ENCODE peak calls at places on chromosomes 1 and 21, in four cellular contexts. One of them, this sample, is unnamed.

GRCh38 chr1:9877962-9878361 is 32.1 kb downstream of the CTNNBIP1 start:
- DNase-seq in gastrocnemius medialis: no peak
- DNase-seq in hepatocyte: peak; percentile 13
- DNase-seq in GM23338: no peak
- DNase-seq in this sample: no peak

GRCh38 chr1:43313771-43314170 is 13.0 kb downstream of the TIE1 start:
- DNase-seq in gastrocnemius medialis: no peak
- DNase-seq in hepatocyte: peak; percentile 31
- DNase-seq in GM23338: no peak
- DNase-seq in this sample: peak; percentile 42

GRCh38 chr1:220767312-220768126 is 19.2 kb upstream of the MTARC1 start:
- DNase-seq in gastrocnemius medialis: no peak
- DNase-seq in hepatocyte: peak; percentile 62
- DNase-seq in GM23338: no peak
- DNase-seq in this sample: no peak

GRCh38 chr1:170063109-170063826 is 11.2 kb downstream of the KIFAP3 start:
- DNase-seq in gastrocnemius medialis: no peak
- DNase-seq in hepatocyte: no peak
- DNase-seq in GM23338: no peak
- DNase-seq in this sample: no peak

GRCh38 chr1:203264052-203264501 is 34.6 kb upstream of the CHIT1 start:
- DNase-seq in gastrocnemius medialis: no peak
- DNase-seq in hepatocyte: no peak
- DNase-seq in GM23338: no peak
- DNase-seq in this sample: no peak

GRCh38 chr21:44790401-44790800 is 11.2 kb downstream of the UBE2G2 start:
- DNase-seq in gastrocnemius medialis: no peak
- DNase-seq in hepatocyte: no peak
- DNase-seq in GM23338: no peak
- DNase-seq in this sample: no peak

GRCh38 chr1:19070197-19070651 is 113.7 kb upstream of the IFFO2 start:
- DNase-seq in gastrocnemius medialis: no peak
- DNase-seq in hepatocyte: no peak
- DNase-seq in GM23338: no peak
- DNase-seq in this sample: no peak

GRCh38 chr1:34742667-34743270 is 12.1 kb upstream of the GJB5 start:
- DNase-seq in gastrocnemius medialis: peak; percentile 19
- DNase-seq in hepatocyte: peak; percentile 93
- DNase-seq in GM23338: peak; percentile 90
- DNase-seq in this sample: peak; percentile 93

GRCh38 chr1:234759888-234760287 is 149.9 kb upstream of the IRF2BP2 start:
- DNase-seq in gastrocnemius medialis: no peak
- DNase-seq in hepatocyte: no peak
- DNase-seq in GM23338: no peak
- DNase-seq in this sample: no peak

GRCh38 chr1:163766537-163766936 is 444.8 kb downstream of the NUF2 start:
- DNase-seq in gastrocnemius medialis: no peak
- DNase-seq in hepatocyte: no peak
- DNase-seq in GM23338: no peak
- DNase-seq in this sample: no peak

GRCh38 chr1:217029311-217030157 is 306.3 kb upstream of the ESRRG start:
- DNase-seq in gastrocnemius medialis: no peak
- DNase-seq in hepatocyte: peak; percentile 71
- DNase-seq in GM23338: no peak
- DNase-seq in this sample: no peak

GRCh38 chr1:40636777-40637176 is 28.7 kb downstream of the RIMS3 start:
- DNase-seq in gastrocnemius medialis: no peak
- DNase-seq in hepatocyte: no peak
- DNase-seq in GM23338: no peak
- DNase-seq in this sample: no peak

GRCh38 chr21:45516671-45517151 is 25.5 kb downstream of the SLC19A1 start:
- DNase-seq in gastrocnemius medialis: no peak
- DNase-seq in hepatocyte: no peak
- DNase-seq in GM23338: no peak
- DNase-seq in this sample: peak; percentile 20

GRCh38 chr1:201448981-201449380 is 20.0 kb downstream of the PHLDA3 start:
- DNase-seq in gastrocnemius medialis: no peak
- DNase-seq in hepatocyte: no peak
- DNase-seq in GM23338: peak; percentile 38
- DNase-seq in this sample: no peak

GRCh38 chr1:186839077-186839400 is 10.3 kb downstream of the PLA2G4A start:
- DNase-seq in gastrocnemius medialis: no peak
- DNase-seq in hepatocyte: no peak
- DNase-seq in GM23338: no peak
- DNase-seq in this sample: no peak

GRCh38 chr1:10830961-10831669 is 34.7 kb upstream of the CASZ1 start:
- DNase-seq in gastrocnemius medialis: no peak
- DNase-seq in hepatocyte: no peak
- DNase-seq in GM23338: no peak
- DNase-seq in this sample: no peak

GRCh38 chr1:77831976-77832695 is 52.7 kb downstream of the MIGA1 start:
- DNase-seq in gastrocnemius medialis: peak; percentile 70
- DNase-seq in hepatocyte: peak; percentile 13
- DNase-seq in GM23338: no peak
- DNase-seq in this sample: no peak

GRCh38 chr1:182249201-182249676 is 142.4 kb downstream of the GLUL start:
- DNase-seq in gastrocnemius medialis: no peak
- DNase-seq in hepatocyte: peak; percentile 84
- DNase-seq in GM23338: no peak
- DNase-seq in this sample: no peak

GRCh38 chr1:149884433-149885363 is 14.7 kb upstream of the BOLA1 start:
- DNase-seq in gastrocnemius medialis: no peak
- DNase-seq in hepatocyte: peak; percentile 28
- DNase-seq in GM23338: peak; percentile 35
- DNase-seq in this sample: no peak

GRCh38 chr21:41071410-41071809 is 96.5 kb upstream of the BACE2 start:
- DNase-seq in gastrocnemius medialis: no peak
- DNase-seq in hepatocyte: no peak
- DNase-seq in GM23338: peak; percentile 60
- DNase-seq in this sample: no peak

GRCh38 chr1:43934279-43934985 is 831 bp downstream of the ARTN start:
- DNase-seq in gastrocnemius medialis: no peak
- DNase-seq in hepatocyte: peak; percentile 78
- DNase-seq in GM23338: peak; percentile 93
- DNase-seq in this sample: peak; percentile 88

GRCh38 chr1:1752671-1753606 is 25.3 kb downstream of the NADK start:
- DNase-seq in gastrocnemius medialis: peak; percentile 42
- DNase-seq in hepatocyte: no peak
- DNase-seq in GM23338: peak; percentile 19
- DNase-seq in this sample: no peak

GRCh38 chr1:202291961-202292712 is 49.6 kb downstream of the UBE2T start:
- DNase-seq in gastrocnemius medialis: peak; percentile 33
- DNase-seq in hepatocyte: no peak
- DNase-seq in GM23338: no peak
- DNase-seq in this sample: peak; percentile 67

GRCh38 chr1:81799939-81800740 is 594 bp upstream of the ADGRL2 start:
- DNase-seq in gastrocnemius medialis: peak; percentile 3
- DNase-seq in hepatocyte: peak; percentile 84
- DNase-seq in GM23338: peak; percentile 89
- DNase-seq in this sample: peak; percentile 65

GRCh38 chr21:44371596-44371995 is 18.2 kb downstream of the TRPM2 start:
- DNase-seq in gastrocnemius medialis: no peak
- DNase-seq in hepatocyte: no peak
- DNase-seq in GM23338: no peak
- DNase-seq in this sample: peak; percentile 15

GRCh38 chr1:86489242-86489878 is 20.6 kb downstream of the CLCA1 start:
- DNase-seq in gastrocnemius medialis: no peak
- DNase-seq in hepatocyte: no peak
- DNase-seq in GM23338: no peak
- DNase-seq in this sample: no peak

GRCh38 chr1:925532-926421 is 2.1 kb downstream of the SAMD11 start:
- DNase-seq in gastrocnemius medialis: no peak
- DNase-seq in hepatocyte: peak; percentile 73
- DNase-seq in GM23338: no peak
- DNase-seq in this sample: peak; percentile 89

GRCh38 chr1:53725238-53725689 is 13.7 kb downstream of the GLIS1 start:
- DNase-seq in gastrocnemius medialis: no peak
- DNase-seq in hepatocyte: peak; percentile 55
- DNase-seq in GM23338: peak; percentile 86
- DNase-seq in this sample: no peak

GRCh38 chr1:160112370-160112769 is 3.2 kb upstream of the ATP1A2 start:
- DNase-seq in gastrocnemius medialis: no peak
- DNase-seq in hepatocyte: no peak
- DNase-seq in GM23338: no peak
- DNase-seq in this sample: no peak

GRCh38 chr1:166511754-166512153 is 327.5 kb upstream of the POGK start:
- DNase-seq in gastrocnemius medialis: no peak
- DNase-seq in hepatocyte: no peak
- DNase-seq in GM23338: no peak
- DNase-seq in this sample: no peak

GRCh38 chr1:244397086-244397485 is 54.6 kb downstream of the ADSS2 start:
- DNase-seq in gastrocnemius medialis: no peak
- DNase-seq in hepatocyte: no peak
- DNase-seq in GM23338: no peak
- DNase-seq in this sample: no peak

GRCh38 chr1:151994956-151995355 is 1.3 kb upstream of the S100A10 start:
- DNase-seq in gastrocnemius medialis: no peak
- DNase-seq in hepatocyte: peak; percentile 49
- DNase-seq in GM23338: peak; percentile 71
- DNase-seq in this sample: peak; percentile 72

GRCh38 chr1:19390901-19391595 is 78.9 kb downstream of the SLC66A1 start:
- DNase-seq in gastrocnemius medialis: no peak
- DNase-seq in hepatocyte: peak; percentile 64
- DNase-seq in GM23338: peak; percentile 55
- DNase-seq in this sample: peak; percentile 80

GRCh38 chr1:227920426-227920825 is 27.3 kb downstream of the WNT9A start:
- DNase-seq in gastrocnemius medialis: no peak
- DNase-seq in hepatocyte: no peak
- DNase-seq in GM23338: no peak
- DNase-seq in this sample: no peak

GRCh38 chr1:214321686-214322453 is 40.9 kb downstream of the SMYD2 start:
- DNase-seq in gastrocnemius medialis: no peak
- DNase-seq in hepatocyte: no peak
- DNase-seq in GM23338: no peak
- DNase-seq in this sample: no peak

DNA sequence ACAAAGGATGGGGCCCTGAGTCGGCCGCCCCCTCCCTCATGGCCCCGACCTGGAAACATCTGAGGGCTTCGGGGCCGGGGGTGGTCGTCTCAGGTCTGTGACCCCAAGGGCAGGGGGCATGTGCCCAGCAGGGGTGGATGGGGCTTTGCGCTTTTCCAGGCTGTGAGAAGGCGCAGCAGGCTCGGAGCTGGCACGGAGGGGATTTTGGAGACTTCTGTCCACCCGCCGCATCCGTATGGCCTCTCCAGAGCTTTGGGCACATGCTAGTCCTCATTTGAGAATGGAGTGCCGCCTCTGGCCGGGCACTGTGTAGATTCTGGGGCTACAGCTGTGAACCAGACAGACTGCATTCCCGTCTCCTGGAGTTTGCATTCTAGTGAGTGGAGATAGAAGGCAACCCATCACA is 66.1 kb upstream of the WNT4 start:
- DNase-seq in gastrocnemius medialis: no peak
- DNase-seq in hepatocyte: no peak
- DNase-seq in GM23338: no peak
- DNase-seq in this sample: peak; percentile 62
- H3K27me3 ChIP-seq in gastrocnemius medialis: peaks cover 63% of the 10 kb centered on the region
- H3K27me3 ChIP-seq in hepatocyte: peaks cover 43% of the 10 kb centered on the region
- H3K27me3 ChIP-seq in GM23338: no peaks in the 10 kb centered on the region
- H3K27me3 ChIP-seq in this sample: no peaks in the 10 kb centered on the region

DNA sequence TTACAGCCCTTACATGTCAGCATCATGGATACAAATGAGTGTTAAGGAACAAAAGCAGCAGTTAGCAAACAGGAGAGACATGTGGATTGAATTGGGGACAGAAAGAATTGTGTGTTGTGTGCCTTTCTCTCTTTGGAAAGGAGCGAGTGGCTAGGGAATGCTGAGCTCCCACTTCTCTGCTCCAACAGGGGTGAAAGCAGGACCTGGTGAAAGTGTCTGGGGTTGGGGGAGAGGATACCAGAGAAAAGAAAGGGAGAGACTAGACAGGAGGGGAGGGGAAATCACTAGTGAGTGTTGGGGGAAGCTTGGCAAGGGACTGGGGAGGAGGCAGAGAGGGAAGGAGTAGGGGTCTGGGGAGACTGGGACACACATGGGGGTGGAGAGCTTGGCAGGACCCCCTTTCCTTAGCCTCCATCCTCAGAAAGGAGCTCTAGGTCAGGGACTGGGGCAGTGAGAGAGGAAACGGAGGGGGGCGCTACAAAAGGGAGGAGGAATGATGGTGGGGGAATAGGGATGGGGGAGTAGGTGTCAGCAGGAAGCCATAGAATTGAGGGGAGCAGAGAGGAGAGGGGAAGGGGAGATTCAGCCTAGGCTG is 2.2 kb downstream of the KIRREL1 start:
- DNase-seq in gastrocnemius medialis: no peak
- DNase-seq in hepatocyte: no peak
- DNase-seq in GM23338: peak; percentile 45
- DNase-seq in this sample: no peak
- H3K4me3 ChIP-seq in gastrocnemius medialis: peak overlapping the region; percentile 69
- H3K4me3 ChIP-seq in hepatocyte: no peak overlapping the region
- H3K4me3 ChIP-seq in GM23338: peak overlapping the region; percentile 94
- H3K4me3 ChIP-seq in this sample: peak overlapping the region; percentile 4

GRCh38 chr21:42366292-42367010 is at the start of gene TFF1:
- DNase-seq in gastrocnemius medialis: no peak
- DNase-seq in hepatocyte: peak; percentile 84
- DNase-seq in GM23338: no peak
- DNase-seq in this sample: no peak

GRCh38 chr21:42367379-42368165 is 1.2 kb upstream of the TFF1 start:
- DNase-seq in gastrocnemius medialis: no peak
- DNase-seq in hepatocyte: no peak
- DNase-seq in GM23338: no peak
- DNase-seq in this sample: no peak

GRCh38 chr21:42363331-42363730 is 3.0 kb downstream of the TFF1 start:
- DNase-seq in gastrocnemius medialis: no peak
- DNase-seq in hepatocyte: no peak
- DNase-seq in GM23338: no peak
- DNase-seq in this sample: no peak

GRCh38 chr21:42364304-42364865 is 1.9 kb downstream of the TFF1 start:
- DNase-seq in gastrocnemius medialis: no peak
- DNase-seq in hepatocyte: no peak
- DNase-seq in GM23338: no peak
- DNase-seq in this sample: no peak

GRCh38 chr21:42365770-42366169 is 565 bp downstream of the TFF1 start:
- DNase-seq in gastrocnemius medialis: no peak
- DNase-seq in hepatocyte: no peak
- DNase-seq in GM23338: no peak
- DNase-seq in this sample: no peak
- H3K27me3 ChIP-seq in gastrocnemius medialis: peaks cover 19% of the 10 kb centered on the region
- H3K27me3 ChIP-seq in hepatocyte: no peaks in the 10 kb centered on the region
- H3K27me3 ChIP-seq in GM23338: no peaks in the 10 kb centered on the region
- H3K27me3 ChIP-seq in this sample: no peaks in the 10 kb centered on the region

DNA sequence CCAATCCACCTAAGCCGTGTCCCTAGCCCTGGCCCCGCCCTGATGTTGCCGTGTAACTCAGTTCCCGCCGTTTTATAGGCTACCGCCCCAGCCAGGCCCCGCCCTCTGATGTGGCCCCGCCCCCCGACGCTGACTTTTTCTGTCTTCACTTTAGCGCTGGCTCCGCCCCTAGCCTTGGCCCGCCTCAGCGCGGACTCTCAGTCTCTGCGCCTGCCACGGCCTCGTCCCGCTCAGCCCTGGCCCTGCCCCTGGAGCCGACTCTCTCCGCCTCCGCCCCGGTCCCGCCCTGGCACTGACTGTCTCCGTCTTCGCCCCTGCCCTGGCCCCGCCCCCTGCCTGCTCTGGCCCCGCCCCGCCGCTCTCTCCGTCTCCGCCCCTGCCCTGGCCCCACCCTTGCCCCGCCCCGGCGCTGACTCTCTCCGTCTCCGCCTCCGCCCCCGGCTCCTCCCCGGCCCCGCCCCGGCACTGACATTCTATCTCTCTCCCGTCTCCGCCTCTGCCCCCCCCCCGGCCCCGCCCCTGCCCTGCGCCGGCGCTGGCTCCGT is 5.2 kb downstream of the MATN1 start:
- DNase-seq in gastrocnemius medialis: peak; percentile 96
- DNase-seq in hepatocyte: peak; percentile 99
- DNase-seq in GM23338: peak; percentile 100
- DNase-seq in this sample: peak; percentile 100
- H3K4me3 ChIP-seq in gastrocnemius medialis: peak overlapping the region; percentile 43
- H3K4me3 ChIP-seq in hepatocyte: no peak overlapping the region
- H3K4me3 ChIP-seq in GM23338: peak overlapping the region; percentile 53
- H3K4me3 ChIP-seq in this sample: no peak overlapping the region